ENCODE peak calls at places on chromosome 2, in seven cellular contexts. P is left ventricle myocardium inferior, Q is heart right ventricle, H is IMR-90, L is tibial nerve, Z is prostate gland, E is pancreas. A is an unnamed sample.

GRCh38 chr2:240920783-240921231 is 14.7 kb downstream of the CROCC2 start:
- DNase-seq in H (no peak), Z (no peak), E (peak; percentile 8), P (peak; percentile 12), Q (no peak), L (no peak), A (peak; percentile 45)

GRCh38 chr2:112924855-112925254 is 13.9 kb downstream of the IL37 start:
- DNase-seq in H (no peak), E (no peak), Q (no peak), P (no peak), L (no peak), Z (no peak), A (no peak)

GRCh38 chr2:144547512-144547911 is 27.6 kb upstream of the ZEB2 start:
- DNase-seq in E (no peak), Q (no peak), Z (no peak), P (no peak), L (no peak), H (no peak), A (no peak)

GRCh38 chr2:67974564-67975430 is 88.0 kb downstream of the C1D start:
- DNase-seq in P (peak; percentile 25), E (peak; percentile 33), Z (peak; percentile 56), L (peak; percentile 32), Q (peak; percentile 28), H (no peak), A (peak; percentile 61)

GRCh38 chr2:230330206-230330605 is 3.2 kb downstream of the SP140L start:
- DNase-seq in E (no peak), Z (no peak), L (no peak), H (no peak), P (no peak), Q (no peak), A (no peak)

GRCh38 chr2:219207884-219208740 is 1.5 kb downstream of the ZFAND2B start:
- DNase-seq in E (no peak), H (peak; percentile 59), Q (no peak), L (no peak), Z (peak; percentile 33), P (no peak), A (no peak)

GRCh38 chr2:136179602-136179975 is 61.6 kb upstream of the CXCR4 start:
- DNase-seq in H (no peak), Z (no peak), P (no peak), Q (no peak), E (no peak), L (no peak), A (no peak)

GRCh38 chr2:177398290-177398683 is 5.7 kb downstream of the AGPS start:
- DNase-seq in Q (no peak), E (no peak), P (no peak), L (no peak), H (no peak), Z (no peak), A (no peak)

GRCh38 chr2:121565389-121566250 is 34.9 kb downstream of the RNU4ATAC start:
- DNase-seq in Z (no peak), E (no peak), H (no peak), Q (peak; percentile 28), P (no peak), L (no peak), A (no peak)

GRCh38 chr2:170396799-170397459 is 219.0 kb downstream of the MYO3B start:
- DNase-seq in L (no peak), Q (no peak), E (no peak), P (no peak), H (peak; percentile 4), Z (no peak), A (no peak)

GRCh38 chr2:126029316-126029715 is 626.6 kb upstream of the GYPC start:
- DNase-seq in E (no peak), H (no peak), P (no peak), Z (no peak), L (no peak), Q (no peak), A (no peak)

GRCh38 chr2:140457483-140457882 is 1673.3 kb downstream of the LRP1B start:
- DNase-seq in P (no peak), H (no peak), L (no peak), Z (no peak), E (no peak), Q (no peak), A (no peak)

GRCh38 chr2:85741811-85742507 is 11.8 kb upstream of the ATOH8 start:
- DNase-seq in E (no peak), L (peak; percentile 72), Q (peak; percentile 51), Z (peak; percentile 83), P (peak; percentile 63), H (peak; percentile 96), A (peak; percentile 89)

GRCh38 chr2:112622528-112622849 is 23.2 kb upstream of the SLC20A1 start:
- DNase-seq in E (no peak), Z (no peak), P (no peak), H (peak; percentile 98), Q (no peak), L (no peak), A (no peak)

GRCh38 chr2:119276864-119277263 is 53.2 kb downstream of the STEAP3 start:
- DNase-seq in P (no peak), E (no peak), Q (no peak), H (no peak), L (no peak), Z (no peak), A (no peak)
- H3K36me3 ChIP-seq in P (no peaks in the 10 kb centered on the region), E (no peaks in the 10 kb centered on the region), Q (no peaks in the 10 kb centered on the region), H (no peaks in the 10 kb centered on the region), L (no peaks in the 10 kb centered on the region), Z (no peaks in the 10 kb centered on the region), A (no peaks in the 10 kb centered on the region)

DNA sequence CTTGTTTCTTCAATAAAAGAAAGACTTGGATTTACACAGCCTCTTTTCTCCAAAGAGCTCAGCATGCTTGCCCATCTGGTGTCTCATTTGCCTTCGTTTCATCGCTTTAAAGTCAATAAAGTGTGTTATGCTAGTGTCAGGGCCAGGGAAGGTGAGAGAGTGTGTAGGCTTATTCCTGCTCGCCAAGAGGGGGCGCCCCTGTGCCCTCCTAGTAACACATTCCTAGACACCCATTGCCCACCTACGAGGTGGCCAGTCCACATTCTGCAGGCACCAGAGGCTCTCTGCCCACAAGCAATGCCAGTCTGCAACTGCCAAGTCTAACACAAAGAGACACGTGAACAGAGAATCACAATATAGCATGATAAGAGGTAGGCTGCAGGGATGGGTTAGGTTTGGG is 39.4 kb upstream of the DAPL1 start:
- DNase-seq in P (no peak), L (no peak), H (no peak), E (no peak), Q (no peak), Z (no peak), A (no peak)
- TF ChIP-seq CTCF in P (peak; percentile 14), L (no peak), H (no peak), E (no peak), Q (no peak), Z (no peak), A (no peak)

GRCh38 chr2:217047209-217047998 is 187.5 kb upstream of the TNP1 start:
- DNase-seq in Z (no peak), P (no peak), E (no peak), Q (no peak), L (no peak), H (peak; percentile 85), A (no peak)
- H3K36me3 ChIP-seq in Z (no peaks in the 10 kb centered on the region), P (no peaks in the 10 kb centered on the region), E (no peaks in the 10 kb centered on the region), Q (no peaks in the 10 kb centered on the region), L (no peaks in the 10 kb centered on the region), H (no peaks in the 10 kb centered on the region), A (no peaks in the 10 kb centered on the region)

GRCh38 chr2:18849841-18850578 is 260.6 kb upstream of the NT5C1B start:
- DNase-seq in L (no peak), Q (no peak), E (no peak), P (no peak), Z (no peak), H (no peak), A (no peak)

GRCh38 chr2:18860179-18860578 is 270.8 kb upstream of the NT5C1B start:
- DNase-seq in P (no peak), L (no peak), H (no peak), Q (no peak), Z (no peak), E (no peak), A (no peak)

GRCh38 chr2:18856766-18857165 is 267.4 kb upstream of the NT5C1B start:
- DNase-seq in P (no peak), Z (no peak), Q (no peak), H (no peak), L (no peak), E (no peak), A (no peak)

DNA sequence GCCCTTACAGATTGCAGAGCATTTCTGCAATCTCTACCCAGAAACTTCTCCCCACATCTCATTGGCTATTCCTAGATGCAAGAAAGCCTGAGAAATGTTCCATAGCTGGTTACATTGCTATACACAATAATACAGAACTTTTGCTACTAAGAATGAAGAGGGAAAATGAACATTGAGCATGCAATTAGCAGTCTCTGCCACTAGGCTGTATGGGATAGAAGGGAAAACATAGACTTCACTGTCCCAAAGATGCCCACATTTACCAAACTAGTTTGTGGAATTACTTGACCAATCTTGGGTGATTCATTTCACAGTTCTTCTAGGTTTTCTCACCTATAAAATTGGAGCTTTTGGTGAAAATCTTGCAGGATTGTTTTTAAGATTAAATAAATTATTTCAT is 265.7 kb upstream of the NT5C1B start:
- DNase-seq in Z (no peak), P (no peak), E (no peak), H (peak; percentile 22), L (no peak), Q (no peak), A (no peak)
- TF ChIP-seq CTCF in Z (no peak), P (peak; percentile 38), E (no peak), H (peak; percentile 44), L (no peak), Q (no peak), A (peak; percentile 19)

GRCh38 chr2:239142806-239143205 is 258.0 kb downstream of the HDAC4 start:
- DNase-seq in L (no peak), P (no peak), Z (no peak), H (peak; percentile 1), Q (no peak), E (no peak), A (peak; percentile 22)
- H3K36me3 ChIP-seq in L (no peaks in the 10 kb centered on the region), P (peaks cover 87% of the 10 kb centered on the region), Z (peaks cover 6% of the 10 kb centered on the region), H (peaks cover 74% of the 10 kb centered on the region), Q (no peaks in the 10 kb centered on the region), E (peaks cover 15% of the 10 kb centered on the region), A (peaks cover 77% of the 10 kb centered on the region)

GRCh38 chr2:109168080-109168479 is 39.1 kb downstream of the SH3RF3 start:
- DNase-seq in Q (no peak), L (no peak), H (peak; percentile 52), Z (no peak), P (no peak), E (no peak), A (no peak)

GRCh38 chr2:109171444-109172334 is 42.7 kb downstream of the SH3RF3 start:
- DNase-seq in Q (peak; percentile 66), P (peak; percentile 42), H (peak; percentile 99), Z (peak; percentile 45), L (peak; percentile 69), E (no peak), A (no peak)

GRCh38 chr2:109172556-109173105 is 43.6 kb downstream of the SH3RF3 start:
- DNase-seq in H (peak; percentile 44), E (no peak), P (no peak), Q (no peak), L (no peak), Z (no peak), A (no peak)

GRCh38 chr2:109168716-109169115 is 39.7 kb downstream of the SH3RF3 start:
- DNase-seq in Z (no peak), E (no peak), H (no peak), L (no peak), P (no peak), Q (no peak), A (no peak)

DNA sequence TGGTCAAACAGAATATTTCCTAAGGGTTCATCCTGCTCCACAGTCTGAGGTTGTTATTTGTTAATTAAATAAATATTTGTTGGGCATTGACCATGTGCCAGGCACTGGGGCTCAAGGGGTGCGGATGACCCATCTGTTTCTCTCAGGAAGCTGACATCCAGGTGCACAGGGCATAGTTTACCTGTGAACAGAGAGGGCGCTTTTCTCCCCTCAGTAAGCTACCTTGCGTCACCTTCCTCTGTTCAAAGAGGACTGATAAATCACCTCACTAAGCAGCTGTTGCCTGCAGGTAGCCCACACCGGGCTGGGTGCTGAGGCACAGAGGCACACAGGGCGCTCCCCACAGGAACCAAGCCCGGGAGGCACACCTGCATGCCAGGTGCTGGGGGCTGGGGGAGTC is 41.6 kb downstream of the SH3RF3 start:
- DNase-seq in E (no peak), P (no peak), L (no peak), Q (no peak), H (no peak), Z (no peak), A (no peak)
- TF ChIP-seq CTCF in E (no peak), P (no peak), L (no peak), Q (no peak), H (no peak), Z (no peak), A (no peak)

A was measured in lower lobe of right lung.